ENCODE peak calls at places on chromosomes 2 and 18, in six cellular contexts. C is fibroblast of mammary gland, T is bronchial epithelial cell, B is breast epithelium, J is tibial nerve, U is HCT116. A is an unnamed sample.

GRCh38 chr2:157438907-157439791 is 4.7 kb downstream of the CYTIP start:
- DNase-seq in T (no peak), B (no peak), U (no peak), C (peak), J (no peak), A (no peak)

GRCh38 chr2:41930807-41931566 is 116.8 kb upstream of the PKDCC start:
- DNase-seq in B (no peak), J (peak), U (peak), C (peak), T (no peak), A (no peak)

GRCh38 chr2:239991689-239992314 is 33.3 kb downstream of the NDUFA10 start:
- DNase-seq in B (no peak), U (peak), T (peak), J (peak), C (peak), A (peak)

GRCh38 chr18:79519751-79520472 is 124.2 kb downstream of the NFATC1 start:
- DNase-seq in J (no peak), B (peak), U (no peak), T (no peak), C (no peak), A (peak)

GRCh38 chr2:26585100-26585499 is 56.1 kb downstream of the CIB4 start:
- DNase-seq in B (no peak), T (no peak), U (no peak), C (no peak), J (no peak), A (no peak)

GRCh38 chr2:218286570-218287459 is 5.5 kb downstream of the TMBIM1 start:
- DNase-seq in U (peak), T (peak), C (peak), B (peak), J (peak), A (peak)

GRCh38 chr2:206084468-206084869 is 1.5 kb downstream of the INO80D start:
- DNase-seq in U (peak), C (peak), T (peak), B (peak), J (peak), A (peak)

GRCh38 chr2:108896741-108897140 is 92.3 kb downstream of the EDAR start:
- DNase-seq in T (no peak), J (no peak), C (no peak), U (no peak), B (no peak), A (no peak)

GRCh38 chr18:62554083-62554815 is 31.4 kb downstream of the ZCCHC2 start:
- DNase-seq in T (no peak), C (no peak), B (no peak), U (no peak), J (no peak), A (no peak)

GRCh38 chr2:66464930-66465637 is 30.2 kb downstream of the MEIS1 start:
- DNase-seq in T (no peak), C (no peak), J (no peak), U (no peak), B (no peak), A (no peak)

GRCh38 chr2:121260370-121261154 is 24.4 kb downstream of the TFCP2L1 start:
- DNase-seq in U (no peak), J (no peak), T (no peak), C (no peak), B (peak), A (no peak)

GRCh38 chr2:7377861-7378569 is 460.8 kb downstream of the RNF144A start:
- DNase-seq in C (no peak), U (no peak), B (peak), J (no peak), T (peak), A (peak)

GRCh38 chr2:172460780-172461201 is 33.4 kb downstream of the ITGA6 start:
- DNase-seq in T (no peak), B (no peak), C (no peak), J (no peak), U (no peak), A (no peak)

GRCh38 chr18:58268849-58269248 is 224.8 kb downstream of the NEDD4L start:
- DNase-seq in U (peak), J (no peak), B (no peak), T (peak), C (peak), A (no peak)

GRCh38 chr2:138183700-138184099 is 219.4 kb downstream of the HNMT start:
- DNase-seq in T (no peak), B (no peak), U (no peak), J (no peak), C (no peak), A (no peak)

GRCh38 chr2:134203175-134203574 is 50.7 kb upstream of the MGAT5 start:
- DNase-seq in B (no peak), U (no peak), T (no peak), J (no peak), C (peak), A (no peak)

GRCh38 chr2:25168256-25169072 is at the start of gene POMC:
- DNase-seq in U (no peak), T (peak), J (no peak), B (no peak), C (peak), A (peak)

GRCh38 chr2:118061135-118061955 is 26.9 kb upstream of the INSIG2 start:
- DNase-seq in J (peak), T (peak), C (peak), U (no peak), B (no peak), A (peak)

GRCh38 chr2:204265701-204266310 is 279.5 kb upstream of the PARD3B start:
- DNase-seq in B (no peak), U (no peak), T (no peak), J (no peak), C (no peak), A (no peak)

GRCh38 chr2:36530178-36530982 is 67.6 kb downstream of the FEZ2 start:
- DNase-seq in U (no peak), C (peak), T (peak), J (no peak), B (no peak), A (no peak)

GRCh38 chr2:36534275-36534799 is 63.6 kb downstream of the FEZ2 start:
- DNase-seq in C (no peak), J (no peak), U (no peak), B (no peak), T (no peak), A (no peak)

GRCh38 chr2:36528761-36529392 is 69.1 kb downstream of the FEZ2 start:
- DNase-seq in J (no peak), C (no peak), T (no peak), U (no peak), B (no peak), A (no peak)

GRCh38 chr2:36528274-36528673 is 69.7 kb downstream of the FEZ2 start:
- DNase-seq in C (no peak), T (no peak), U (no peak), J (no peak), B (no peak), A (no peak)

DNA sequence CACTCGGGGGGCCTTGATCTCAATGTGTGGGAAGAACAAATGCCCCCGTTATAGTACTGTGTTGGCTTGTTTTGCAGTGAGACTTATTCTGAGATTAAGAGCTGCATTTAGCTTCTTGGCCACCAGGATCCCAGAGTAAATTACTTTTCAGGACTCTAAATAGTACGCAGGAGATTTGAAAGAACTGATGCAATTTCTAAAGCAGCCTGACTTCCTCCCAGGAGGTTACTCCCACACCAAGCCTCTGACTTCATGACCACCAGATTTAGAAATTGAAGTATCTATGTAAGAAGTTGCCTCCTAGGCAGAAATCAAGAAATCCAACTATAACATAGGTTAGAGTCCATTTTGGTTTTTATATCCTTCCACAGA is 67.0 kb downstream of the FEZ2 start:
- DNase-seq in C (peak), U (no peak), J (no peak), B (no peak), T (no peak), A (no peak)
- TF ChIP-seq CTCF in C (peak), U (no peak), J (peak), B (no peak), T (no peak), A (peak)

DNA sequence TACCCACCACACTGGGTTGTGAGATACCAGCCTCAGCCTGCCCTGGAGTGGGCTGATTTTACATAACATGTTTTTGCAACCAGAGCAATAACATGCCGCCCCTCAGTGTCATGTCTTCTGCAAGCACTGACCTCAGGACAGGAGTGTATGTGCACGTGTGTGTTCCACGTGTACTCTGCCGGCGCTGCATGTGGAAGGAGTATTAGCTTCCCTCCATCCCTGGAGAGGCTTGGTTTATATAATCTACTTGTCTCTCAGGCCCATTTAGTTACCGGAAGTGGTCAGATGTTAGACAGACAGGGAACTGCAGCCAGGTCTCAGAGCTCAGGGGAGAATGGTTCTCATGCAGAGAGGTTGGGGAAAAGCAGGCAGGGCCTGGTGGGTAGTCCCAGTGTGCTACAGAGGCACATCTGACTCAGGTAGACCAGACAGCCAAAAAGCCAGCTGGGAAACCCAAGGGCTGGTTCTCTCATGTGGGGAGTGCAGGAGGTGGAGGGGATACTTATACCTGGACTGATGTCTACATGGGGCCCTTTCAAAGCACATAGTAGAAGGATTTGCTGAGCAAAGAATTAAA is 167.9 kb downstream of the CTIF start:
- DNase-seq in T (no peak), C (no peak), U (no peak), B (no peak), J (no peak), A (no peak)
- TF ChIP-seq CTCF in T (no peak), C (no peak), U (no peak), B (no peak), J (no peak), A (no peak)

GRCh38 chr2:4353668-4354067 is 650.3 kb downstream of the DCDC2C start:
- DNase-seq in C (no peak), J (no peak), B (no peak), T (no peak), U (no peak), A (no peak)

GRCh38 chr2:4358855-4359254 is 655.5 kb downstream of the DCDC2C start:
- DNase-seq in C (no peak), T (no peak), B (no peak), J (no peak), U (no peak), A (no peak)

GRCh38 chr2:4354164-4354563 is 650.8 kb downstream of the DCDC2C start:
- DNase-seq in U (no peak), C (no peak), B (no peak), J (no peak), T (peak), A (no peak)

DNA sequence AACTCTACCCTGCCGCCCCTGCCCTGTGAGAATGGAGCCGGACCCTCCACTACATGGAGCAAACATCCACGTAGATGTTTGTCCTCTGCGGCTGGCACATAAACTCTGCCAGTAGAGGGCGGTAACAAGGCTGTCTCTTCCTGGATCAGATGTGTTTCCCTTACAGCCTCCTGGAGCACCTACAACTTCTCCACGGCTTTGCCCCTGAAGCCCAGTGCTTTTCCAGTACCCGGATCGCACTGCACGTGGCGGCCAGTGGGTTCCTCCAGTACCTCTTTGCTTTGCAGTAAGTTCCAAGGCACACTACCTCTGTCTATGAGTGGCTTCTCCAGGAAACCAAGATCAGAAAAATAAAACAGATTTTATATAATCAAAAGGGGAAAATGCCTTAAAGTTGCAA is 651.3 kb downstream of the DCDC2C start:
- DNase-seq in U (no peak), B (no peak), T (no peak), J (no peak), C (no peak), A (peak)
- TF ChIP-seq CTCF in U (no peak), B (no peak), T (no peak), J (no peak), C (no peak), A (peak)

GRCh38 chr2:72576459-72576858 is 249.4 kb downstream of the EXOC6B start:
- DNase-seq in U (no peak), J (no peak), T (no peak), B (no peak), C (no peak), A (no peak)

GRCh38 chr2:72579595-72580180 is 246.1 kb downstream of the EXOC6B start:
- DNase-seq in C (peak), T (peak), J (no peak), B (no peak), U (peak), A (no peak)

GRCh38 chr2:72576861-72577260 is 249.0 kb downstream of the EXOC6B start:
- DNase-seq in B (no peak), T (no peak), U (no peak), C (peak), J (no peak), A (no peak)

GRCh38 chr2:72583376-72583775 is 242.5 kb downstream of the EXOC6B start:
- DNase-seq in B (no peak), T (no peak), U (no peak), J (no peak), C (no peak), A (no peak)

DNA sequence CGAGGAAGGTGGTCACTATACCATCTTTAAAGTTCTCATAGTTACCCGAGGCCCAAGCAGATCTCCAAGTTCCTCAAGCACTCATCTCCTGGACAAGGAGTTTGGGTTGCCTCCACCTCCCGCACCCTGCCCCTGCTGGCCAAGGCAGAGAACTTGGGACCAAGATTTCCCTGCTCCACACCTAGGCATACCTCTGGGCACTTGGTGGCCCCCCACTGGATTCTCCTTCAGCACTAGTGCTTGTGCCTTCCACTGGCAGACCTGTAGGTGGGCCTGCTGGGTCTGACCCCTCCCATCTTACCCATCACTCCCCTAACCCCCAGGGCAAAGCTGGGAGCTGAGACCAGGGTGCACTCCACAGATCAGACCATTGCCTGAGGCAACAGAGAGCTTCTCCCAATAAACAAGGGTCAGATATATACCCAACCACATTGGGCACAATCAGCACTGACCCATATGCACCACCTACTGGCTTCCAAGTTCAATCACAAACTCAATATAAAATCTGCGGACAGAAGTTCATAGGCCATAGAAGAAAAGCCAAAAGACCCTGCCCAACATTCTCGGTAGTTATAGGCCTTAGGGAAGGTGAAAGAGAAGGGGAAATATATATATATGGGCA is 244.2 kb downstream of the EXOC6B start:
- DNase-seq in C (no peak), U (no peak), T (no peak), J (no peak), B (no peak), A (peak)
- TF ChIP-seq CTCF in C (no peak), U (no peak), T (peak), J (no peak), B (no peak), A (no peak)

DNA sequence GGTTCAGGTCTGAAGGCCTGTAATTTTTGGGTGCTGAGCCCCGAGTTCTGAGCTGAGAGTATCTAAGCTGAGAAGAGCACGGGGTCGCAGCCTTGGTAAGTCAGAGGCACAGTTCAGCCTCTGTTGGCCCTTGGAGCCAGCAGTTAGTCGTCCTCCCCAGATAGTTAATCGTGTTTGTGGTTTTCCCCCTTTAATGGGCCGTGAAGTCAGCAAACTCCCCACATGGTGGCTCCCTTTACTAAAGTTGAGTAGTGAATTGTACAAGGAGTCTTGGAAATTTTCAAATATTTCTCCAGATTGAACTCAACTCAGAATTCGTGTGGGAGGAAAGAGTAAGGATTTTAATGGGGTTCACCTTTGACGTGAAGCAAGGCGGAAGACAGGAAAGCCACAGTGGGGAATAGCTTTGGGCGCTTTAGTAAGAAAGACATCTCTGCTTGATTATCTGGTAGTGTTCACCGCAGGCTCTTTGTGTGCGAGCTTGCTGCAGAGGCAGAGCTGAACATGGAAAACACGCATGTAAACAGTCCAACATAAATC is 2.4 kb upstream of the ADCYAP1 start:
- DNase-seq in U (peak), J (no peak), B (no peak), C (peak), T (no peak), A (no peak)
- TF ChIP-seq CTCF in U (peak), J (no peak), B (no peak), C (peak), T (no peak), A (no peak)

GRCh38 chr2:195330513-195330956 is 326.5 kb upstream of the SLC39A10 start:
- DNase-seq in J (no peak), C (no peak), U (no peak), T (no peak), B (no peak), A (no peak)

GRCh38 chr2:195331124-195331523 is 325.9 kb upstream of the SLC39A10 start:
- DNase-seq in B (no peak), U (no peak), T (peak), J (no peak), C (no peak), A (no peak)

GRCh38 chr2:195322324-195322723 is 334.7 kb upstream of the SLC39A10 start:
- DNase-seq in B (no peak), J (no peak), U (no peak), T (no peak), C (peak), A (no peak)

DNA sequence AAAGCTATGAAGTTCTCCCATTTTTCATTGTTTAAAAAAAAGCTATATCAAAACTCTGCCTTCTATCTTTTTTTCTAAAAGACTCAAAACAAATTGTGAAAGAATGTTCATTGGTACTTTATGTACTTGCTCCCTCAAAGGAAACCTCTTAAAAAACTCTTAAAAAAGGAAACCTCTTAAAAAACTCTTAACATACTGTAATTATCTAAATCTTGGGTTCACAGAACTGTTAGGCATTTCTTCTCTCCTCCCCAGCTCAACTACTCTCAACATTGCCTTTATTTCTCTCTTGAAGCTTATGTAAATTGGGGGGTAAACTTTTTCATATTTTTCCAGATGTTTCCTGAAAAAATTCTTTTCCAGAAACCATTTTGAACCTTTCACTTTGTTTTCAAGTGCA is 330.5 kb upstream of the SLC39A10 start:
- DNase-seq in U (no peak), J (no peak), B (no peak), C (no peak), T (no peak), A (no peak)
- TF ChIP-seq CTCF in U (no peak), J (no peak), B (no peak), C (no peak), T (no peak), A (no peak)

A was measured in endothelial cell.